ENCODE peak calls at places on chromosome 10, in eight cellular contexts. One of them, this sample, is unnamed.

GRCh38 chr10:314381-314780 is 179.1 kb downstream of the ZMYND11 start:
- DNase-seq in astrocyte of the spinal cord: no peak
- DNase-seq in IMR-90: no peak
- DNase-seq in WERI-Rb-1: no peak
- DNase-seq in choroid plexus epithelial cell: no peak
- DNase-seq in AG10803: no peak
- DNase-seq in GM06990: no peak
- DNase-seq in OCI-LY7: no peak
- DNase-seq in this sample: no peak

GRCh38 chr10:25851548-25851947 is 82.5 kb upstream of the MYO3A start:
- DNase-seq in WERI-Rb-1: no peak
- DNase-seq in GM06990: no peak
- DNase-seq in IMR-90: no peak
- DNase-seq in AG10803: no peak
- DNase-seq in astrocyte of the spinal cord: no peak
- DNase-seq in choroid plexus epithelial cell: no peak
- DNase-seq in OCI-LY7: no peak
- DNase-seq in this sample: no peak

GRCh38 chr10:44809652-44810051 is 101.5 kb upstream of the TMEM72 start:
- DNase-seq in IMR-90: no peak
- DNase-seq in astrocyte of the spinal cord: peak; percentile 27
- DNase-seq in choroid plexus epithelial cell: peak; percentile 53
- DNase-seq in GM06990: no peak
- DNase-seq in AG10803: peak; percentile 45
- DNase-seq in WERI-Rb-1: no peak
- DNase-seq in OCI-LY7: no peak
- DNase-seq in this sample: no peak

GRCh38 chr10:84176836-84177474 is 3.4 kb downstream of the GPR15LG start:
- DNase-seq in AG10803: no peak
- DNase-seq in WERI-Rb-1: no peak
- DNase-seq in astrocyte of the spinal cord: no peak
- DNase-seq in IMR-90: no peak
- DNase-seq in choroid plexus epithelial cell: no peak
- DNase-seq in GM06990: no peak
- DNase-seq in OCI-LY7: no peak
- DNase-seq in this sample: no peak

GRCh38 chr10:84049300-84050015 is 89.9 kb upstream of the GHITM start:
- DNase-seq in IMR-90: no peak
- DNase-seq in WERI-Rb-1: no peak
- DNase-seq in GM06990: no peak
- DNase-seq in OCI-LY7: no peak
- DNase-seq in choroid plexus epithelial cell: no peak
- DNase-seq in AG10803: no peak
- DNase-seq in astrocyte of the spinal cord: no peak
- DNase-seq in this sample: no peak

GRCh38 chr10:90847436-90847835 is 10.4 kb downstream of the HTR7 start:
- DNase-seq in AG10803: peak; percentile 45
- DNase-seq in WERI-Rb-1: no peak
- DNase-seq in astrocyte of the spinal cord: peak; percentile 81
- DNase-seq in choroid plexus epithelial cell: peak; percentile 74
- DNase-seq in OCI-LY7: no peak
- DNase-seq in GM06990: no peak
- DNase-seq in IMR-90: peak; percentile 37
- DNase-seq in this sample: no peak

GRCh38 chr10:77599651-77600050 is 38.0 kb downstream of the KCNMA1 start:
- DNase-seq in IMR-90: no peak
- DNase-seq in GM06990: no peak
- DNase-seq in astrocyte of the spinal cord: no peak
- DNase-seq in WERI-Rb-1: no peak
- DNase-seq in choroid plexus epithelial cell: no peak
- DNase-seq in OCI-LY7: no peak
- DNase-seq in AG10803: no peak
- DNase-seq in this sample: no peak

GRCh38 chr10:70334526-70335245 is 47.7 kb downstream of the LRRC20 start:
- DNase-seq in astrocyte of the spinal cord: no peak
- DNase-seq in OCI-LY7: no peak
- DNase-seq in AG10803: no peak
- DNase-seq in GM06990: no peak
- DNase-seq in choroid plexus epithelial cell: no peak
- DNase-seq in IMR-90: no peak
- DNase-seq in WERI-Rb-1: no peak
- DNase-seq in this sample: no peak

GRCh38 chr10:6135039-6135438 is 46.2 kb downstream of the RBM17 start:
- DNase-seq in IMR-90: no peak
- DNase-seq in WERI-Rb-1: no peak
- DNase-seq in AG10803: no peak
- DNase-seq in GM06990: no peak
- DNase-seq in astrocyte of the spinal cord: no peak
- DNase-seq in OCI-LY7: peak; percentile 41
- DNase-seq in choroid plexus epithelial cell: no peak
- DNase-seq in this sample: no peak

GRCh38 chr10:98419456-98420261 is 4.7 kb upstream of the PYROXD2 start:
- DNase-seq in choroid plexus epithelial cell: no peak
- DNase-seq in astrocyte of the spinal cord: no peak
- DNase-seq in IMR-90: no peak
- DNase-seq in GM06990: no peak
- DNase-seq in WERI-Rb-1: no peak
- DNase-seq in OCI-LY7: no peak
- DNase-seq in AG10803: no peak
- DNase-seq in this sample: no peak

GRCh38 chr10:113362645-113363091 is 190.2 kb upstream of the HABP2 start:
- DNase-seq in AG10803: peak; percentile 70
- DNase-seq in GM06990: no peak
- DNase-seq in IMR-90: no peak
- DNase-seq in OCI-LY7: no peak
- DNase-seq in choroid plexus epithelial cell: peak; percentile 38
- DNase-seq in WERI-Rb-1: no peak
- DNase-seq in astrocyte of the spinal cord: peak; percentile 23
- DNase-seq in this sample: peak; percentile 63

GRCh38 chr10:80528901-80529300 is 8.8 kb upstream of the SH2D4B start:
- DNase-seq in astrocyte of the spinal cord: no peak
- DNase-seq in WERI-Rb-1: no peak
- DNase-seq in AG10803: no peak
- DNase-seq in IMR-90: no peak
- DNase-seq in choroid plexus epithelial cell: no peak
- DNase-seq in GM06990: no peak
- DNase-seq in OCI-LY7: no peak
- DNase-seq in this sample: no peak

GRCh38 chr10:80530816-80531215 is 6.9 kb upstream of the SH2D4B start:
- DNase-seq in IMR-90: no peak
- DNase-seq in AG10803: no peak
- DNase-seq in choroid plexus epithelial cell: no peak
- DNase-seq in OCI-LY7: no peak
- DNase-seq in WERI-Rb-1: no peak
- DNase-seq in GM06990: no peak
- DNase-seq in astrocyte of the spinal cord: no peak
- DNase-seq in this sample: no peak

GRCh38 chr10:80528185-80528700 is 9.5 kb upstream of the SH2D4B start:
- DNase-seq in IMR-90: no peak
- DNase-seq in OCI-LY7: no peak
- DNase-seq in WERI-Rb-1: no peak
- DNase-seq in choroid plexus epithelial cell: no peak
- DNase-seq in GM06990: no peak
- DNase-seq in AG10803: no peak
- DNase-seq in astrocyte of the spinal cord: no peak
- DNase-seq in this sample: no peak

GRCh38 chr10:80529604-80530003 is 8.1 kb upstream of the SH2D4B start:
- DNase-seq in WERI-Rb-1: no peak
- DNase-seq in AG10803: no peak
- DNase-seq in GM06990: no peak
- DNase-seq in OCI-LY7: no peak
- DNase-seq in choroid plexus epithelial cell: no peak
- DNase-seq in astrocyte of the spinal cord: no peak
- DNase-seq in IMR-90: peak; percentile 22
- DNase-seq in this sample: no peak

GRCh38 chr10:80530251-80530650 is 7.5 kb upstream of the SH2D4B start:
- DNase-seq in astrocyte of the spinal cord: no peak
- DNase-seq in OCI-LY7: peak; percentile 15
- DNase-seq in AG10803: peak; percentile 26
- DNase-seq in choroid plexus epithelial cell: peak; percentile 39
- DNase-seq in WERI-Rb-1: no peak
- DNase-seq in IMR-90: peak; percentile 22
- DNase-seq in GM06990: no peak
- DNase-seq in this sample: no peak
- TF ChIP-seq CTCF in astrocyte of the spinal cord: peak; percentile 26
- TF ChIP-seq CTCF in OCI-LY7: peak; percentile 33
- TF ChIP-seq CTCF in AG10803: peak; percentile 32
- TF ChIP-seq CTCF in choroid plexus epithelial cell: peak; percentile 46
- TF ChIP-seq CTCF in WERI-Rb-1: no peak
- TF ChIP-seq CTCF in IMR-90: peak; percentile 35
- TF ChIP-seq CTCF in GM06990: peak; percentile 23
- TF ChIP-seq CTCF in this sample: peak; percentile 37

GRCh38 chr10:47165711-47166404 is 134.1 kb upstream of the GDF10 start:
- DNase-seq in astrocyte of the spinal cord: peak; percentile 90
- DNase-seq in IMR-90: peak; percentile 80
- DNase-seq in AG10803: peak; percentile 74
- DNase-seq in OCI-LY7: no peak
- DNase-seq in GM06990: no peak
- DNase-seq in WERI-Rb-1: no peak
- DNase-seq in choroid plexus epithelial cell: peak; percentile 92
- DNase-seq in this sample: no peak
- H3K4me3 ChIP-seq in astrocyte of the spinal cord: no peak overlapping the region
- H3K4me3 ChIP-seq in IMR-90: no peak overlapping the region
- H3K4me3 ChIP-seq in AG10803: peak overlapping the region; percentile 9
- H3K4me3 ChIP-seq in OCI-LY7: no peak overlapping the region
- H3K4me3 ChIP-seq in GM06990: no peak overlapping the region
- H3K4me3 ChIP-seq in WERI-Rb-1: no peak overlapping the region
- H3K4me3 ChIP-seq in choroid plexus epithelial cell: peak overlapping the region; percentile 32
- H3K4me3 ChIP-seq in this sample: no peak overlapping the region

GRCh38 chr10:62264126-62264525 is 4.5 kb downstream of the RTKN2 start:
- DNase-seq in astrocyte of the spinal cord: no peak
- DNase-seq in IMR-90: no peak
- DNase-seq in WERI-Rb-1: no peak
- DNase-seq in OCI-LY7: no peak
- DNase-seq in choroid plexus epithelial cell: no peak
- DNase-seq in GM06990: no peak
- DNase-seq in AG10803: no peak
- DNase-seq in this sample: no peak

GRCh38 chr10:62266611-62267010 is 2.0 kb downstream of the RTKN2 start:
- DNase-seq in OCI-LY7: no peak
- DNase-seq in GM06990: no peak
- DNase-seq in AG10803: no peak
- DNase-seq in WERI-Rb-1: no peak
- DNase-seq in choroid plexus epithelial cell: no peak
- DNase-seq in IMR-90: no peak
- DNase-seq in astrocyte of the spinal cord: no peak
- DNase-seq in this sample: no peak

GRCh38 chr10:62268027-62268398 is 631 bp downstream of the RTKN2 start:
- DNase-seq in AG10803: no peak
- DNase-seq in GM06990: no peak
- DNase-seq in choroid plexus epithelial cell: no peak
- DNase-seq in OCI-LY7: peak; percentile 40
- DNase-seq in IMR-90: no peak
- DNase-seq in WERI-Rb-1: peak; percentile 59
- DNase-seq in astrocyte of the spinal cord: no peak
- DNase-seq in this sample: no peak

GRCh38 chr10:62266147-62266546 is 2.5 kb downstream of the RTKN2 start:
- DNase-seq in IMR-90: no peak
- DNase-seq in OCI-LY7: no peak
- DNase-seq in AG10803: no peak
- DNase-seq in choroid plexus epithelial cell: no peak
- DNase-seq in WERI-Rb-1: no peak
- DNase-seq in GM06990: no peak
- DNase-seq in astrocyte of the spinal cord: no peak
- DNase-seq in this sample: no peak

GRCh38 chr10:62264702-62265436 is 3.8 kb downstream of the RTKN2 start:
- DNase-seq in AG10803: peak; percentile 89
- DNase-seq in astrocyte of the spinal cord: peak; percentile 94
- DNase-seq in GM06990: no peak
- DNase-seq in WERI-Rb-1: no peak
- DNase-seq in choroid plexus epithelial cell: peak; percentile 96
- DNase-seq in IMR-90: peak; percentile 92
- DNase-seq in OCI-LY7: peak; percentile 64
- DNase-seq in this sample: peak; percentile 83
- TF ChIP-seq CTCF in AG10803: peak; percentile 74
- TF ChIP-seq CTCF in astrocyte of the spinal cord: peak; percentile 69
- TF ChIP-seq CTCF in GM06990: peak; percentile 62
- TF ChIP-seq CTCF in WERI-Rb-1: peak; percentile 46
- TF ChIP-seq CTCF in choroid plexus epithelial cell: peak; percentile 69
- TF ChIP-seq CTCF in IMR-90: peak; percentile 73
- TF ChIP-seq CTCF in OCI-LY7: peak; percentile 85
- TF ChIP-seq CTCF in this sample: peak; percentile 62

GRCh38 chr10:125072824-125073223 is 87.5 kb downstream of the CTBP2 start:
- DNase-seq in AG10803: no peak
- DNase-seq in astrocyte of the spinal cord: no peak
- DNase-seq in OCI-LY7: no peak
- DNase-seq in IMR-90: no peak
- DNase-seq in WERI-Rb-1: no peak
- DNase-seq in choroid plexus epithelial cell: no peak
- DNase-seq in GM06990: no peak
- DNase-seq in this sample: no peak

GRCh38 chr10:125073996-125074395 is 86.4 kb downstream of the CTBP2 start:
- DNase-seq in choroid plexus epithelial cell: no peak
- DNase-seq in WERI-Rb-1: no peak
- DNase-seq in astrocyte of the spinal cord: no peak
- DNase-seq in GM06990: no peak
- DNase-seq in OCI-LY7: no peak
- DNase-seq in IMR-90: no peak
- DNase-seq in AG10803: no peak
- DNase-seq in this sample: no peak

GRCh38 chr10:125076891-125077643 is 83.3 kb downstream of the CTBP2 start:
- DNase-seq in IMR-90: peak; percentile 75
- DNase-seq in astrocyte of the spinal cord: peak; percentile 41
- DNase-seq in OCI-LY7: no peak
- DNase-seq in AG10803: no peak
- DNase-seq in choroid plexus epithelial cell: peak; percentile 77
- DNase-seq in WERI-Rb-1: no peak
- DNase-seq in GM06990: no peak
- DNase-seq in this sample: no peak

GRCh38 chr10:125079091-125079600 is 81.2 kb downstream of the CTBP2 start:
- DNase-seq in astrocyte of the spinal cord: no peak
- DNase-seq in choroid plexus epithelial cell: no peak
- DNase-seq in AG10803: no peak
- DNase-seq in WERI-Rb-1: no peak
- DNase-seq in OCI-LY7: no peak
- DNase-seq in IMR-90: no peak
- DNase-seq in GM06990: no peak
- DNase-seq in this sample: no peak

DNA sequence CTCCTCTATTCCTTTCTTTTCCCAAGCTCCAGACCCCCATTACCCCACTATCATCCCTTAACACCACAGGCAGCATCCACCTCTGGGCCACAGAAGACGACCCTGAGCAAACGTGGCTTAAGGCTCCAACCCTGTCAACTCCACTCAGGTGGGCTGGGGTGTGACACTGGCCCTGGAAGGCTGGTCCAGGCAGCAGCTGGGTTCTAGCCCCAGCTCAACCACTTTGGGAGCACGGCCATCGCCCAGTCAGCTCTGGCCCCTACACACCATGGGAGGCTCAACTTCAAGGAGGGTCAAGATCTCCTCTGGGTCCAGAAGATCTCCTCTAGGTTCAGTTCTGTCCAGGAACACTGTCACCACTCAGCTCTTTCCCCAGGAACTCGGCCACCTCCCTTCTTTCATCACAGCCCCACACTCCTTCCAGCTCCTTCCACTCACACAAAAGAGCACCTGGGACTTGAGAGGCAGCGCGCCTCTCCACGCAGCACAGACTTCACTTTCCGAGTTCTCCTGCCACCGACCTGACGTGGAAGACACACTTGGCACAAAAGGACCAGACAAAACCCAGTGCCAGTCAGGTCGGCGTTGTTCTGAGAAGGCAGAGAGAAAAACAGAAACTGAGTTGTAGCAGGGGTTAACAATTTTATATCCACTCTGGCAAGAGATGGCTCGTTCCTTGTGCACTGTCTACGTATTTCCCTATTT is 84.1 kb downstream of the CTBP2 start:
- DNase-seq in OCI-LY7: no peak
- DNase-seq in AG10803: no peak
- DNase-seq in WERI-Rb-1: no peak
- DNase-seq in GM06990: no peak
- DNase-seq in choroid plexus epithelial cell: no peak
- DNase-seq in astrocyte of the spinal cord: no peak
- DNase-seq in IMR-90: no peak
- DNase-seq in this sample: no peak
- H3K4me3 ChIP-seq in OCI-LY7: no peak overlapping the region
- H3K4me3 ChIP-seq in AG10803: no peak overlapping the region
- H3K4me3 ChIP-seq in WERI-Rb-1: no peak overlapping the region
- H3K4me3 ChIP-seq in GM06990: no peak overlapping the region
- H3K4me3 ChIP-seq in choroid plexus epithelial cell: no peak overlapping the region
- H3K4me3 ChIP-seq in astrocyte of the spinal cord: no peak overlapping the region
- H3K4me3 ChIP-seq in IMR-90: no peak overlapping the region
- H3K4me3 ChIP-seq in this sample: no peak overlapping the region

This sample was measured in AG09309.